ENCODE peak calls at places on chromosomes 4 and X, in eight cellular contexts. H is fibroblast of lung, Y is pancreas, K is AG04450, W is RWPE2, X is transverse colon, L is esophagus muscularis mucosa, V is breast epithelium. E is an unnamed sample.

GRCh38 chrX:20653070-20653469 is 386.4 kb upstream of the RPS6KA3 start:
- DNase-seq in H (no peak), Y (no peak), K (no peak), W (no peak), X (no peak), L (no peak), V (no peak), E (no peak)

GRCh38 chr4:36399762-36400353 is 118.4 kb downstream of the DTHD1 start:
- DNase-seq in H (peak), Y (no peak), K (no peak), W (no peak), X (peak), L (no peak), V (no peak), E (peak)

GRCh38 chr4:6425336-6425735 is 47.1 kb downstream of the PPP2R2C start:
- DNase-seq in H (no peak), Y (no peak), K (no peak), W (no peak), X (no peak), L (no peak), V (no peak), E (no peak)

GRCh38 chrX:129188223-129188622 is 335.1 kb downstream of the SMARCA1 start:
- DNase-seq in H (no peak), Y (no peak), K (no peak), W (no peak), X (no peak), L (no peak), V (no peak), E (no peak)

GRCh38 chrX:98459669-98460068 is 1576.0 kb downstream of the RPA4 start:
- DNase-seq in H (no peak), Y (no peak), K (no peak), W (no peak), X (no peak), L (no peak), V (no peak), E (no peak)

GRCh38 chr4:73589261-73589847 is 30.9 kb downstream of the RASSF6 start:
- DNase-seq in H (peak), Y (no peak), K (peak), W (no peak), X (no peak), L (no peak), V (no peak), E (no peak)

GRCh38 chr4:85368240-85368639 is 106.7 kb upstream of the ARHGAP24 start:
- DNase-seq in H (no peak), Y (no peak), K (no peak), W (no peak), X (no peak), L (no peak), V (no peak), E (no peak)

GRCh38 chr4:63921561-63921960 is 487.7 kb downstream of the TECRL start:
- DNase-seq in H (no peak), Y (no peak), K (no peak), W (no peak), X (no peak), L (no peak), V (no peak), E (no peak)

GRCh38 chrX:46912673-46913491 is 661 bp downstream of the JADE3 start:
- DNase-seq in H (peak), Y (peak), K (no peak), W (peak), X (peak), L (no peak), V (peak), E (peak)

GRCh38 chr4:54961357-54961975 is 163.9 kb downstream of the KDR start:
- DNase-seq in H (peak), Y (no peak), K (no peak), W (no peak), X (no peak), L (no peak), V (no peak), E (no peak)

GRCh38 chr4:4436244-4436823 is 49.4 kb downstream of the NSG1 start:
- DNase-seq in H (no peak), Y (no peak), K (no peak), W (no peak), X (no peak), L (no peak), V (no peak), E (no peak)

GRCh38 chr4:186931519-186931918 is 207.9 kb upstream of the FAT1 start:
- DNase-seq in H (peak), Y (no peak), K (no peak), W (no peak), X (no peak), L (no peak), V (no peak), E (no peak)

GRCh38 chr4:26065833-26066232 is 151.8 kb downstream of the SMIM20 start:
- DNase-seq in H (peak), Y (no peak), K (no peak), W (no peak), X (no peak), L (no peak), V (no peak), E (no peak)

GRCh38 chr4:101232074-101232776 is 115.1 kb downstream of the PPP3CA start:
- DNase-seq in H (peak), Y (no peak), K (no peak), W (peak), X (no peak), L (no peak), V (no peak), E (no peak)

GRCh38 chrX:66024570-66024969 is 15.3 kb downstream of the VSIG4 start:
- DNase-seq in H (no peak), Y (no peak), K (no peak), W (no peak), X (no peak), L (no peak), V (no peak), E (no peak)

GRCh38 chr4:158856852-158857251 is 88.0 kb downstream of the FNIP2 start:
- DNase-seq in H (peak), Y (no peak), K (peak), W (no peak), X (no peak), L (no peak), V (no peak), E (no peak)

GRCh38 chrX:72026341-72027023 is 105.2 kb downstream of the RTL5 start:
- DNase-seq in H (no peak), Y (no peak), K (no peak), W (no peak), X (no peak), L (no peak), V (no peak), E (no peak)

GRCh38 chr4:166670341-166670740 is 564.0 kb downstream of the SPOCK3 start:
- DNase-seq in H (no peak), Y (no peak), K (no peak), W (no peak), X (no peak), L (no peak), V (no peak), E (no peak)

GRCh38 chrX:122512561-122513072 is 671.5 kb upstream of the GRIA3 start:
- DNase-seq in H (no peak), Y (no peak), K (no peak), W (no peak), X (no peak), L (no peak), V (no peak), E (no peak)

GRCh38 chr4:110816367-110816766 is 193.5 kb upstream of the PITX2 start:
- DNase-seq in H (no peak), Y (no peak), K (no peak), W (no peak), X (no peak), L (no peak), V (no peak), E (no peak)

GRCh38 chr4:38980903-38981676 is 51.1 kb downstream of the TMEM156 start:
- DNase-seq in H (peak), Y (no peak), K (peak), W (no peak), X (no peak), L (no peak), V (no peak), E (no peak)

GRCh38 chr4:127685292-127685691 is 44.9 kb upstream of the SLC25A31 start:
- DNase-seq in H (no peak), Y (no peak), K (peak), W (no peak), X (no peak), L (no peak), V (no peak), E (no peak)

GRCh38 chrX:8981742-8982141 is 52.2 kb downstream of the FAM9B start:
- DNase-seq in H (no peak), Y (no peak), K (no peak), W (no peak), X (no peak), L (no peak), V (no peak), E (no peak)

GRCh38 chr4:109998867-109999303 is 86.2 kb downstream of the EGF start:
- DNase-seq in H (peak), Y (no peak), K (peak), W (no peak), X (no peak), L (no peak), V (no peak), E (peak)

GRCh38 chrX:44043496-44043895 is 70.3 kb upstream of the NDP start:
- DNase-seq in H (no peak), Y (no peak), K (no peak), W (no peak), X (no peak), L (no peak), V (no peak), E (no peak)

GRCh38 chr4:2937986-2938385 is 25.2 kb downstream of the NOP14 start:
- DNase-seq in H (no peak), Y (peak), K (no peak), W (no peak), X (peak), L (no peak), V (no peak), E (no peak)

DNA sequence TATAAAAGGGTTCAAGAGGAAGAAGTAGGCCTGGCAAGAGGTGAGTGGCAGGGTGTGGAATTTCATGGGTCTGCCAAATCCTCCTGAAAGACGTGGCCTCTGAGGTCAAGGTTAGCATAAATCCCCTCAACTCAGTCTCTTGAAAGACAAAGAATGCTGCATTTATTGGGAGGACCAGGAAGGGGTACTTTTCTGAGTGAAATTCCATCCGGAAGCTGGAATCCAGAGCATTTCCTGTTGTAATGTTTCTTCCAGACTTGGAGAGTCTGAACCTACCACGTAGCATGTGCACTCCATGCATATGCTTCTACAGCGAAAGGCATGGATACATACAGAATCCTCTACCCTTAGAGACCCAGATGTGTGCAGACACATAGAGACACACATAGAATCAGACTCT is 13.4 kb upstream of the FGD1 start:
- DNase-seq in H (no peak), Y (no peak), K (no peak), W (no peak), X (no peak), L (no peak), V (no peak), E (no peak)
- TF ChIP-seq CTCF in H (no peak), Y (no peak), K (no peak), W (no peak), X (no peak), L (no peak), V (no peak), E (no peak)

GRCh38 chr4:80336582-80336981 is 1.1 kb downstream of the CFAP299 start:
- DNase-seq in H (peak), Y (peak), K (no peak), W (no peak), X (peak), L (no peak), V (no peak), E (peak)
- H3K4me3 ChIP-seq in H (peak), Y (no peak), K (no peak), W (peak), X (peak), L (peak), V (peak), E (peak)

GRCh38 chrX:149628280-149628679 is 3.3 kb downstream of the TMEM185A start:
- DNase-seq in H (no peak), Y (no peak), K (no peak), W (no peak), X (no peak), L (no peak), V (no peak), E (no peak)

GRCh38 chrX:149629730-149630387 is 1.7 kb downstream of the TMEM185A start:
- DNase-seq in H (no peak), Y (no peak), K (no peak), W (no peak), X (no peak), L (no peak), V (no peak), E (no peak)

GRCh38 chrX:149628768-149629167 is 2.8 kb downstream of the TMEM185A start:
- DNase-seq in H (no peak), Y (no peak), K (no peak), W (no peak), X (no peak), L (no peak), V (no peak), E (no peak)

GRCh38 chrX:149631293-149632165 is at the start of gene TMEM185A:
- DNase-seq in H (peak), Y (peak), K (no peak), W (no peak), X (peak), L (no peak), V (peak), E (peak)

DNA sequence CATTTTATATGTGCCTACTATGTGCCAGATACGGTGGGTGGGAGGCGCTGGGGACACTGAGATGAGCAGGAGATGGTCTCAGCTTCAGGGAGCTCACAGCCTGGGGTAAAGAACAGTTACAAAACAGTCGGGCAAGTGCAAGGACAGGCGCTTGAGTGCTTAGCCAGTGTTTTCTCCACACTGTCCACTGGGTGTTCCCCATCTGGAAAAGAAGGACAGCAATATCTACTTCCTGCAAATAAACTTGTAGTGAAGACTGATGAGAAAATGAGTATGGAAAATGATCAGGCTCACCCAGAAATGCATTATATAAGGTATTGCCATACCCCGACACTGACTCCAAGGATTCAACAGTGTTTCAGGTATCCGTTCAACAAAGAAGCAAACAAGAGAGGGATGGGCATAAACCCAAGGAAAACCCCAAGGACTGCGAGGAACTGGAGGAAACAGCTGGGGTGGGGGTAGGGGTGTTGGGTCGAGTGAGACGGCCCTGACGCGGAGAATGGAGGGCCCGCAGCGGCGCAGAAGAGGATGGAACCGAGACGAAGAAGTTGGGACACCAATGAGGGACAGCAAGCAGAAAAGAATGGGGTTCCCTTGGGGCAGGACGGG is 805 bp downstream of the TMEM185A start:
- DNase-seq in H (peak), Y (no peak), K (peak), W (no peak), X (no peak), L (no peak), V (no peak), E (no peak)
- H3K27ac ChIP-seq in H (peak), Y (peak), K (peak), W (peak), X (peak), L (peak), V (peak), E (no peak)

GRCh38 chrX:113260474-113260873 is 419.8 kb upstream of the AMOT start:
- DNase-seq in H (no peak), Y (no peak), K (no peak), W (no peak), X (no peak), L (no peak), V (no peak), E (no peak)
- TF ChIP-seq CTCF in H (no peak), Y (no peak), K (no peak), W (peak), X (no peak), L (no peak), V (no peak), E (peak)

DNA sequence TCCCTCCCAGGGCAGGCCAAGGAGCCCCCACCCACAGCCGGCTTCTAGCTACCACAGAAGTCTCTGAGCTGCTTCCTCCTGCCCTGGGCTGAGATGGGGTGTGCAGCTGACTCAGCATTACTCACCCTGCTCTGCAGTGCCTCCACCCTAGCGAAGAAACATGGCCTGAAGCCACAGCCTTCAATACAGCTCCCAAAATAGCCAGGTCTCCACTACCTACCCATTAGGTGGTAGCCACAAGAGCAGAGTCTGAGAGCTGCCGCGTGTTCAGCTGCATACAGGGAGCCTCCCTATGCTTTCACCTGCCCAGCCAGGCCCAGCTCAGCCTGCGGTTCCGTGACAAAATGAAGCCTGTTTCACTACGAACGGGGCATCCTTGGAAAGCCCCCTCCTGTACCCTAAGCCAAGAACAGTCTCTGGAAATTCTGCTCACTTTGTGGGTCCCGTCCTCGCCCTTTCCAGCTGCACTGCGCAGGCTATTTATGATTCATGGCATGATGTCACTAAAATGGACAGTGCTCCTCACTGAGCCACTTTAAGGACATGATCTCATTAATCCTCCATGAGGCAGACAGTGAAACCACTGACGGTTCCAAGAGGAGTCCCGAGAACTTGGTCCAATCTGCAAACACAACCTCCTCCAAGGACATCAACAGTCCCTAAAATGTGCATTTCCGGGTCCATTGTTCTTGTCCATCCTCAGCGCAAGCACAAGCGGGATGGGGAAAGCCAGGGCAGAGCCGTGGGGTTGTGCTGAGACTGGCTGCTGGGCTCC is 20.2 kb downstream of the WDR1 start:
- DNase-seq in H (peak), Y (no peak), K (peak), W (peak), X (peak), L (no peak), V (no peak), E (no peak)
- H3K4me3 ChIP-seq in H (peak), Y (no peak), K (no peak), W (no peak), X (no peak), L (no peak), V (no peak), E (no peak)

GRCh38 chrX:13990126-13990525 is 39.6 kb downstream of the GEMIN8 start:
- DNase-seq in H (no peak), Y (no peak), K (no peak), W (no peak), X (no peak), L (no peak), V (no peak), E (no peak)

GRCh38 chrX:13994681-13995080 is 35.0 kb downstream of the GEMIN8 start:
- DNase-seq in H (no peak), Y (no peak), K (no peak), W (no peak), X (no peak), L (no peak), V (no peak), E (no peak)

GRCh38 chrX:13996650-13997049 is 33.0 kb downstream of the GEMIN8 start:
- DNase-seq in H (no peak), Y (no peak), K (no peak), W (no peak), X (no peak), L (no peak), V (no peak), E (no peak)

DNA sequence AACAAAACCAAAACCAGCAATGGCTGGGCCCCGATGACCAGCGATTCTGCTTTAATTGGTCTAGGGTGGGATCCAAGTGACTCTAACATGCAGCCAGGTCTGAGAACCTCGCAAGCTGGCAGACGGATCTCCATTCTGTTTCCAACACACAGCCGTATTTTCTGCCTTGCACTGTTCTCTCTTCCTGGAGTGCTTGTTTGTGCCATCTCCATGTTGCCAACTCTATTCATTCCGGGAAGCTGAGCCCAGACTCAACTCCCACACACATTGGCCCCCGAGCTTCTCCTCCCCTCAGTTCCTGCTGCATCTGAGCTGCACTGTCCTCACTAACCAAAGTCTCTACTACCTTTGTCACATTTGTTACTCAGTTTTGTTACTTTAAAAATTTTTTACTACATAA is 35.6 kb downstream of the GEMIN8 start:
- DNase-seq in H (no peak), Y (no peak), K (no peak), W (no peak), X (no peak), L (no peak), V (no peak), E (no peak)
- H3K27ac ChIP-seq in H (no peak), Y (no peak), K (no peak), W (no peak), X (no peak), L (no peak), V (peak), E (no peak)

E was measured in WERI-Rb-1.